ENCODE peak calls at places on chromosomes 16 and 17, in six cellular contexts. One of them, this sample, is unnamed.

GRCh38 chr16:67163164-67163902 is 1.2 kb upstream of the HSF4 start:
- DNase-seq in GM23338: peak; percentile 65
- DNase-seq in GM12892: no peak
- DNase-seq in spleen: peak; percentile 78
- DNase-seq in GM12891: no peak
- DNase-seq in K562: no peak
- DNase-seq in this sample: no peak

GRCh38 chr17:41910701-41911391 is 7.9 kb downstream of the ACLY start:
- DNase-seq in spleen: no peak
- DNase-seq in GM23338: no peak
- DNase-seq in GM12892: no peak
- DNase-seq in GM12891: no peak
- DNase-seq in K562: no peak
- DNase-seq in this sample: no peak

GRCh38 chr16:49036126-49036525 is 245.5 kb downstream of the CBLN1 start:
- DNase-seq in GM12892: no peak
- DNase-seq in GM23338: no peak
- DNase-seq in GM12891: no peak
- DNase-seq in spleen: no peak
- DNase-seq in K562: no peak
- DNase-seq in this sample: no peak

GRCh38 chr16:12459401-12459791 is 344.3 kb downstream of the CPPED1 start:
- DNase-seq in spleen: peak; percentile 83
- DNase-seq in K562: no peak
- DNase-seq in GM23338: no peak
- DNase-seq in GM12891: no peak
- DNase-seq in GM12892: no peak
- DNase-seq in this sample: peak; percentile 96

GRCh38 chr16:85412911-85413520 is 200.1 kb upstream of the GSE1 start:
- DNase-seq in spleen: peak; percentile 69
- DNase-seq in K562: no peak
- DNase-seq in GM12892: no peak
- DNase-seq in GM23338: no peak
- DNase-seq in GM12891: no peak
- DNase-seq in this sample: no peak

GRCh38 chr17:17061516-17061915 is 19.3 kb downstream of the MPRIP start:
- DNase-seq in K562: no peak
- DNase-seq in GM12892: no peak
- DNase-seq in GM12891: no peak
- DNase-seq in spleen: peak; percentile 18
- DNase-seq in GM23338: no peak
- DNase-seq in this sample: no peak

GRCh38 chr16:89193021-89193575 is 7.2 kb downstream of the SLC22A31 start:
- DNase-seq in K562: peak; percentile 96
- DNase-seq in GM23338: peak; percentile 94
- DNase-seq in GM12891: no peak
- DNase-seq in spleen: peak; percentile 89
- DNase-seq in GM12892: peak; percentile 73
- DNase-seq in this sample: peak; percentile 67

GRCh38 chr16:53995378-53995777 is 291.2 kb downstream of the IRX3 start:
- DNase-seq in spleen: no peak
- DNase-seq in K562: no peak
- DNase-seq in GM12891: no peak
- DNase-seq in GM23338: no peak
- DNase-seq in GM12892: no peak
- DNase-seq in this sample: no peak

GRCh38 chr16:9344508-9344907 is 253.1 kb downstream of the HAPSTR1 start:
- DNase-seq in K562: no peak
- DNase-seq in spleen: no peak
- DNase-seq in GM12892: no peak
- DNase-seq in GM12891: no peak
- DNase-seq in GM23338: no peak
- DNase-seq in this sample: no peak

GRCh38 chr16:53506254-53506653 is 3.2 kb upstream of the AKTIP start:
- DNase-seq in GM23338: no peak
- DNase-seq in K562: no peak
- DNase-seq in GM12891: no peak
- DNase-seq in spleen: peak; percentile 58
- DNase-seq in GM12892: no peak
- DNase-seq in this sample: no peak

GRCh38 chr17:45341389-45342158 is 24.8 kb upstream of the MAP3K14 start:
- DNase-seq in GM12892: no peak
- DNase-seq in spleen: peak; percentile 78
- DNase-seq in GM12891: no peak
- DNase-seq in K562: peak; percentile 71
- DNase-seq in GM23338: peak; percentile 94
- DNase-seq in this sample: no peak

GRCh38 chr16:56643080-56643778 is 4.8 kb downstream of the MT1A start:
- DNase-seq in K562: peak; percentile 67
- DNase-seq in GM12891: no peak
- DNase-seq in spleen: peak; percentile 92
- DNase-seq in GM12892: no peak
- DNase-seq in GM23338: peak; percentile 79
- DNase-seq in this sample: peak; percentile 65

GRCh38 chr16:74446866-74447265 is 25.6 kb upstream of the CLEC18B start:
- DNase-seq in spleen: no peak
- DNase-seq in K562: no peak
- DNase-seq in GM12892: no peak
- DNase-seq in GM23338: no peak
- DNase-seq in GM12891: no peak
- DNase-seq in this sample: no peak

GRCh38 chr17:64180089-64180488 is 50.1 kb upstream of the ERN1 start:
- DNase-seq in GM23338: no peak
- DNase-seq in GM12892: no peak
- DNase-seq in GM12891: no peak
- DNase-seq in spleen: no peak
- DNase-seq in K562: no peak
- DNase-seq in this sample: peak; percentile 62
- TF ChIP-seq POLR2AphosphoS5 in GM23338: no peak
- TF ChIP-seq POLR2AphosphoS5 in GM12892: no peak
- TF ChIP-seq POLR2AphosphoS5 in GM12891: no peak
- TF ChIP-seq POLR2AphosphoS5 in spleen: no peak
- TF ChIP-seq POLR2AphosphoS5 in K562: no peak
- TF ChIP-seq POLR2AphosphoS5 in this sample: no peak

GRCh38 chr16:1414532-1415265 is at the start of gene UNKL:
- DNase-seq in GM23338: peak; percentile 81
- DNase-seq in GM12892: peak; percentile 83
- DNase-seq in K562: peak; percentile 95
- DNase-seq in spleen: peak; percentile 96
- DNase-seq in GM12891: peak; percentile 86
- DNase-seq in this sample: no peak
- TF ChIP-seq POLR2AphosphoS5 in GM23338: peak; percentile 40
- TF ChIP-seq POLR2AphosphoS5 in GM12892: no peak
- TF ChIP-seq POLR2AphosphoS5 in K562: no peak
- TF ChIP-seq POLR2AphosphoS5 in spleen: peak; percentile 72
- TF ChIP-seq POLR2AphosphoS5 in GM12891: no peak
- TF ChIP-seq POLR2AphosphoS5 in this sample: no peak

GRCh38 chr16:29667755-29668154 is 4.7 kb downstream of the SPN start:
- DNase-seq in K562: no peak
- DNase-seq in GM12891: no peak
- DNase-seq in GM12892: no peak
- DNase-seq in spleen: no peak
- DNase-seq in GM23338: no peak
- DNase-seq in this sample: peak; percentile 67
- TF ChIP-seq POLR2AphosphoS5 in K562: no peak
- TF ChIP-seq POLR2AphosphoS5 in GM12891: peak; percentile 77
- TF ChIP-seq POLR2AphosphoS5 in GM12892: peak; percentile 78
- TF ChIP-seq POLR2AphosphoS5 in spleen: peak; percentile 37
- TF ChIP-seq POLR2AphosphoS5 in GM23338: no peak
- TF ChIP-seq POLR2AphosphoS5 in this sample: peak; percentile 97

DNA sequence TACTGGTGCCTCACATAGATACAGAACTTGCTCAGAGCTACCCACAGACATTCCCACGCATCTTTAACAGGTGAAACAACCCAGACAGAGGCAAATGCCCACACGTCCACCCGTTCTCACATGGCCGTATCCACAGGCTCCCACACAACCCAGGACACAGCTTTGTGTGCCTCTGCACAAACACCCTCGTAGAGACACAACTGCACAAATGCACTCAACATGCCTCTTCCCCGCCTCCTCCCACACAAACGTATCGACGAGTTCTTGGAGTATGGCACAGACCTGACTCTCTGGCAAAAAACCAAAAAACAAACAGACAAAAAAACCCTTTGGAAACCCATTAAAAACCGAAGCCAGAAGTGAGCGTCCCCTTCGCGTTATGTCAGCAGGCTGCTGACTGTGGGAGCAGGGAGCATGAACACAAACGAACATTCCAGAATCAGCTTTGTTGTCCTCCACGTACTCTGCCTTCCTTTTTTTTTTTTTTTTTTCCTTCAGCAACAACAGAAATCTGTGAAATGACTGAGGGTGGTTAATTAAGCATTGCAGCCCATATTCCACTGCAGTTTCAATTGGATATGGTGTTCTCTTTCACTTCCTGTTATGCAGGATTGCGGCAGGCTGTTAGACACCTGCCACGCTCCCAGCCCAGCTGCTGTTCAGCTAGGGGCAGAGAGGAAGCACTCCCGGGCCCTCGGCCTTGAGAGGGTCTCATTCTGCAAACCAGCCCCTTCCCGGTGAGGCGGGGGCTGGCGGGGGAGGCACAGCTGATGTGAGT is 313.7 kb downstream of the MAF start:
- DNase-seq in GM12891: peak; percentile 40
- DNase-seq in GM23338: peak; percentile 42
- DNase-seq in GM12892: no peak
- DNase-seq in K562: no peak
- DNase-seq in spleen: peak; percentile 89
- DNase-seq in this sample: no peak
- TF ChIP-seq POLR2AphosphoS5 in GM12891: peak; percentile 32
- TF ChIP-seq POLR2AphosphoS5 in GM23338: no peak
- TF ChIP-seq POLR2AphosphoS5 in GM12892: peak; percentile 28
- TF ChIP-seq POLR2AphosphoS5 in K562: no peak
- TF ChIP-seq POLR2AphosphoS5 in spleen: peak; percentile 54
- TF ChIP-seq POLR2AphosphoS5 in this sample: no peak

GRCh38 chr17:58331815-58332719 is 3.5 kb upstream of the TSPOAP1 start:
- DNase-seq in GM12891: no peak
- DNase-seq in GM12892: peak; percentile 72
- DNase-seq in GM23338: no peak
- DNase-seq in spleen: peak; percentile 99
- DNase-seq in K562: peak; percentile 92
- DNase-seq in this sample: peak; percentile 100
- TF ChIP-seq POLR2AphosphoS5 in GM12891: peak; percentile 99
- TF ChIP-seq POLR2AphosphoS5 in GM12892: peak; percentile 98
- TF ChIP-seq POLR2AphosphoS5 in GM23338: no peak
- TF ChIP-seq POLR2AphosphoS5 in spleen: peak; percentile 100
- TF ChIP-seq POLR2AphosphoS5 in K562: peak; percentile 99
- TF ChIP-seq POLR2AphosphoS5 in this sample: peak; percentile 98

DNA sequence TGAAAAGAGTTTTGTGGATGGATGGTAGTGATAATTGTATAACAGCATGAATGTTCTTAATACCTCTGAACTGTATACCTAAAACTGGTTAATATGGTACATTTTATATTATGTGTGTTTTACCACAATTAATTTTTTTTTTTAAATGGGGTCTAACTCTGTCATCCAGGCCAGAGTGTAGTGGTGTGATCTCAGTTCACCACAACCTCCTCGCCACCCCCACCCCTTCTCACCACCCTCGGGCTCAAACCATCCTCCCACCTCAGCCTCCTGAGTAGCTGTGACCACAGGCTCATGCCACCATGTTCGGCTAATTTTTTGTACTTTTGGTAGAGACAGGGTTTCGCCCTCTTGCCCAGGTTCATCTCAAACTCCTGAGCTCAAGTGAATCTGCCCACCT is 123.2 kb downstream of the CDRT15L2 start:
- DNase-seq in GM12892: no peak
- DNase-seq in spleen: no peak
- DNase-seq in GM23338: no peak
- DNase-seq in GM12891: no peak
- DNase-seq in K562: no peak
- DNase-seq in this sample: no peak
- TF ChIP-seq POLR2AphosphoS5 in GM12892: no peak
- TF ChIP-seq POLR2AphosphoS5 in spleen: no peak
- TF ChIP-seq POLR2AphosphoS5 in GM23338: no peak
- TF ChIP-seq POLR2AphosphoS5 in GM12891: no peak
- TF ChIP-seq POLR2AphosphoS5 in K562: no peak
- TF ChIP-seq POLR2AphosphoS5 in this sample: no peak

GRCh38 chr17:1625507-1626080 is 3.0 kb downstream of the SLC43A2 start:
- DNase-seq in GM12891: no peak
- DNase-seq in GM12892: no peak
- DNase-seq in spleen: no peak
- DNase-seq in GM23338: no peak
- DNase-seq in K562: peak; percentile 19
- DNase-seq in this sample: no peak

GRCh38 chr17:1625053-1625452 is 3.6 kb downstream of the SLC43A2 start:
- DNase-seq in K562: no peak
- DNase-seq in GM12892: no peak
- DNase-seq in spleen: no peak
- DNase-seq in GM23338: no peak
- DNase-seq in GM12891: no peak
- DNase-seq in this sample: no peak

GRCh38 chr17:1627219-1627986 is 1.2 kb downstream of the SLC43A2 start:
- DNase-seq in GM23338: peak; percentile 56
- DNase-seq in GM12892: peak; percentile 48
- DNase-seq in spleen: peak; percentile 87
- DNase-seq in GM12891: no peak
- DNase-seq in K562: peak; percentile 25
- DNase-seq in this sample: peak; percentile 84

GRCh38 chr17:1624650-1625049 is 4.0 kb downstream of the SLC43A2 start:
- DNase-seq in spleen: no peak
- DNase-seq in GM23338: no peak
- DNase-seq in GM12892: no peak
- DNase-seq in GM12891: no peak
- DNase-seq in K562: no peak
- DNase-seq in this sample: no peak

GRCh38 chr17:1626333-1626732 is 2.3 kb downstream of the SLC43A2 start:
- DNase-seq in spleen: no peak
- DNase-seq in GM12892: no peak
- DNase-seq in GM12891: no peak
- DNase-seq in GM23338: no peak
- DNase-seq in K562: no peak
- DNase-seq in this sample: no peak
- TF ChIP-seq POLR2AphosphoS5 in spleen: no peak
- TF ChIP-seq POLR2AphosphoS5 in GM12892: no peak
- TF ChIP-seq POLR2AphosphoS5 in GM12891: no peak
- TF ChIP-seq POLR2AphosphoS5 in GM23338: no peak
- TF ChIP-seq POLR2AphosphoS5 in K562: no peak
- TF ChIP-seq POLR2AphosphoS5 in this sample: no peak